ENCODE peak calls at places on chromosomes 7 and 10, in eight cellular contexts. N is breast epithelium, W is lower leg skin, E is tibial artery, A is GM20000, V is lung, P is fibroblast of lung, Z is BJ. M is an unnamed sample.

GRCh38 chr10:62694537-62695126 is 109.9 kb upstream of the ADO start:
- DNase-seq in E (no peak), W (no peak), A (no peak), Z (no peak), P (no peak), V (no peak), N (no peak), M (no peak)

GRCh38 chr10:110398419-110399162 is 93.9 kb upstream of the SMNDC1 start:
- DNase-seq in Z (peak; percentile 95), P (peak; percentile 90), W (peak; percentile 86), E (peak; percentile 67), A (no peak), V (peak; percentile 49), N (peak; percentile 71), M (no peak)

GRCh38 chr10:100621360-100622205 is 85.8 kb downstream of the HIF1AN start:
- DNase-seq in A (peak; percentile 47), P (peak; percentile 2), V (no peak), N (no peak), W (no peak), E (no peak), Z (no peak), M (no peak)

GRCh38 chr10:46546591-46547330 is 9.7 kb downstream of the GPRIN2 start:
- DNase-seq in N (peak; percentile 47), Z (no peak), E (peak; percentile 20), P (no peak), A (no peak), V (peak; percentile 84), W (peak; percentile 58), M (peak; percentile 11)

GRCh38 chr10:119754936-119755335 is 29.1 kb downstream of the INPP5F start:
- DNase-seq in V (no peak), W (no peak), P (no peak), A (no peak), N (no peak), Z (no peak), E (no peak), M (no peak)

GRCh38 chr7:96723622-96724021 is 14.0 kb upstream of the SEM1 start:
- DNase-seq in A (no peak), N (no peak), Z (no peak), P (no peak), W (no peak), V (no peak), E (no peak), M (no peak)

GRCh38 chr7:73830872-73831655 is at the start of gene CLDN4:
- DNase-seq in N (peak; percentile 96), W (peak; percentile 71), A (no peak), Z (no peak), E (no peak), P (no peak), V (peak; percentile 93), M (no peak)

GRCh38 chr7:123432601-123433000 is 101.8 kb downstream of the IQUB start:
- DNase-seq in Z (no peak), V (no peak), W (no peak), A (no peak), N (no peak), E (no peak), P (no peak), M (no peak)

GRCh38 chr7:43244232-43244631 is 131.8 kb downstream of the HECW1 start:
- DNase-seq in P (no peak), E (no peak), N (no peak), V (no peak), A (no peak), Z (no peak), W (no peak), M (no peak)

GRCh38 chr7:148483515-148483914 is 107.1 kb upstream of the C7orf33 start:
- DNase-seq in P (no peak), V (no peak), W (no peak), A (no peak), E (no peak), N (no peak), Z (no peak), M (no peak)

GRCh38 chr10:116742367-116743265 is at the start of gene HSPA12A:
- DNase-seq in Z (peak; percentile 52), N (peak; percentile 59), P (peak; percentile 89), W (peak; percentile 46), A (peak; percentile 93), E (peak; percentile 81), V (peak; percentile 74), M (no peak)

GRCh38 chr7:90706067-90706716 is 110.1 kb downstream of the CDK14 start:
- DNase-seq in N (no peak), E (no peak), V (no peak), W (no peak), P (peak; percentile 44), A (no peak), Z (no peak), M (no peak)

GRCh38 chr10:103241262-103242011 is 4.2 kb upstream of the RPEL1 start:
- DNase-seq in V (peak; percentile 81), Z (no peak), E (peak; percentile 22), N (peak; percentile 56), W (peak; percentile 49), P (peak; percentile 51), A (no peak), M (no peak)

GRCh38 chr10:1215862-1216575 is 159.8 kb downstream of the WDR37 start:
- DNase-seq in W (no peak), V (peak; percentile 18), Z (no peak), A (no peak), N (no peak), E (no peak), P (no peak), M (no peak)

GRCh38 chr7:134741901-134742635 is 37.4 kb upstream of the CALD1 start:
- DNase-seq in Z (peak; percentile 77), A (no peak), E (no peak), W (no peak), V (no peak), N (peak; percentile 76), P (peak; percentile 99), M (no peak)

GRCh38 chr10:46248651-46249131 is 38.1 kb upstream of the ANTXRL start:
- DNase-seq in N (peak; percentile 13), V (no peak), P (no peak), E (no peak), Z (no peak), A (no peak), W (no peak), M (no peak)

GRCh38 chr7:143384148-143384547 is 3.0 kb downstream of the ZYX start:
- DNase-seq in V (no peak), N (no peak), P (peak; percentile 69), E (peak; percentile 49), A (no peak), W (no peak), Z (no peak), M (no peak)

DNA sequence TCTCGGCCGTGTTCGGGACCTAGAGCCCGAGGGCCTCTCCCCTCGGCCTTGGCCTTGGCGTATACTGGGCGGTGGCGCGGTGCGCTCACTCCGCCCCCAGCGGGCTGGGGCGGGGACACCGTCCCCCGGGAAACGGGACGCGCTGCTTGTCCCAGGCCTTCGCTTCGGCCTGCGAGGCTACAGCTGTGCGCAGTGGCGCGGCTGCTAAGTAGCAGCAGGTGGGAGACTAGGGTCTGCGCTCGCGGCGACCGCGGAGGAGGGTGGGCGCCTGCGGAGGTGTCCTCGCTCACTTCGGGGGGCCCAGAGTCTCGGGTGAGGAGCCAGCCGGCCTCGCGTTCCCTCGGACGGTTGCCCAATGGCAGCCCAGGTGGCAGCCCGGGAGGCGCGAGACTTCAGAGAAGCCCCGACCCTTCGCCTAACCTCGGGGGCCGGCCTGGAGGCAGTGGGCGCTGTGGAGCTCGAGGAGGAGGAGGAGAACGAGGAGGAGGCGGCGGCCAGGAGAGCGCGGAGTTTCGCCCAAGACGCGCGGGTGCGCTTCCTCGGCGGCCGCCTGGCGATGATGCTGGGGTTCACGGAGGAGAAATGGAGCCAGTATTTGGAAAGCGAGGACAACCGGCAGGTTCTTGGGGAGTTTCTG is at the start of gene DNAH11:
- DNase-seq in P (peak; percentile 34), W (no peak), Z (no peak), E (no peak), V (peak; percentile 57), N (no peak), A (peak; percentile 74), M (no peak)
- TF ChIP-seq CTCF in P (no peak), W (no peak), Z (no peak), E (no peak), V (no peak), N (no peak), A (no peak), M (no peak)

DNA sequence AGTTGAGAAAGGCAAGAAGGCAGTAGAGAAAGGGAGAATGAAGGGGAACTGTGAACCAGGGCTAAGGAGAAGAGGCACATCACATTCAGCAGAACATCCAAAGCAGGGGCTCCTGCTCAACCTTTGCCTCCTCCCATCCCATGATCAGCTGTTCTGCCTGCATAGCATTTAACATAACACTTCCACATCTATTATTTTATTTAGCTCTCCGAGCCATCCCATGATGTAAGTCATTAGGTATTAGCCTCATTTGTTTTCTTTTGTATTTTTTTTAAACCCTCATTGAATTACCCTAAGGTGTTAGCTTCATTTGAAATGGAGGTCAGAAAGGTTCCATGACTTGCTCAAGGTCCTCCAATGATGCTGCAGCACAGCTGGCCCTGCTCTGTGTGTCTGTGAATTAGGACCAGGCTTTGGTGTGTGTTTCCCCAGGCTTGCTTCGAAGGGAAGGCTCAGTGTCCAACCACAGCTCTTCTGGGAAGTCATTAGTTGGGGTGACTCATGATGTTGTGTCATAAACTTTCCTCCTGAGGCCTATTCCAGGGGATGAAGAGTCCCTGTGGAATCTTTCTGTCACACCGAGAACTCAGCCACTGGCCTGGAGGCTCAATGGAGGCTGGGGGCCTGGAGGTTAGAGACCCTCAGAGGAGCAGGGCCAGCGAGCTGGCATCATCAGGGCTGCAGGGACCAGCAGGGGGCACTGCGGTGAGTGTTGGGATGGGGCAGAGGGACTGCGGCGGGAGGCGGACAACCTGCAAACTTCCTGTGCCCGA is 16.5 kb downstream of the NPFFR1 start:
- DNase-seq in E (peak; percentile 53), Z (peak; percentile 97), N (peak; percentile 22), P (peak; percentile 97), V (peak; percentile 37), W (peak; percentile 65), A (no peak), M (no peak)
- TF ChIP-seq CTCF in E (no peak), Z (peak; percentile 11), N (no peak), P (peak; percentile 21), V (no peak), W (no peak), A (peak; percentile 7), M (no peak)

GRCh38 chr10:87861953-87862643 is 1.2 kb downstream of the KLLN start:
- DNase-seq in P (peak; percentile 99), A (peak; percentile 92), V (peak; percentile 98), E (peak; percentile 95), Z (peak; percentile 73), W (peak; percentile 96), N (peak; percentile 93), M (peak; percentile 89)
- TF ChIP-seq CTCF in P (no peak), A (no peak), V (no peak), E (peak; percentile 20), Z (no peak), W (no peak), N (peak; percentile 8), M (no peak)

DNA sequence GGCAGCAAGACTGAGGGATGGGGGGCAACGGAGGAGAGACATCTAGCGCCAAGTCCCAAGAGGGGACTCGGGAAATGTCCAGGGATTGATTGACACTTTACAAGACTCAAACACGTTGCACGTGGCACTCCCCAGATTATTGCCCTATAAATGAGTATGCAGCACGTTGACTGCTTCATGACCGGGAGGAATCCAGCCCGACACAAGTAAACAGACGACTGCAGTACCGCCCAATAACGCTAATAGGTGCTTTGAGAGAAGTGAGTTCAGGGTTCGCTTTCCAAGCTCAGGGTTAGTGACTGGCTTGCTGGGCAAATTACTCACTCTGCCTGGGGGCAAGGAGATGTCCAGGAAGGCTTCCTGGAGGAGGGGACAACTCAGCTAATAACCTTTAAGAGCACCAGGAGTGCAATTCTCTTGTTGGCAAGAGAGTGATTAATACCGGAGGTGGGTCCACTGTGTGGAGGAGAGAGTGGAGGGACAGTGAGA is 73.3 kb upstream of the MYL10 start:
- DNase-seq in Z (no peak), V (no peak), E (no peak), A (no peak), N (no peak), W (no peak), P (no peak), M (no peak)
- TF ChIP-seq CTCF in Z (no peak), V (no peak), E (no peak), A (no peak), N (no peak), W (no peak), P (no peak), M (no peak)